ENCODE peak calls at places on chromosomes 3 and 15, in six cellular contexts. Z, B, S, D, I and F are unnamed samples. For H3K27me3, the result is how much of the 10 kb centered on the place peaks cover.

GRCh38 chr3:133412511-133413165 is 12.8 kb downstream of the BFSP2 start:
- DNase-seq in Z (no peak), B (no peak), S (no peak), D (no peak), I (no peak), F (no peak)

GRCh38 chr3:197204729-197205128 is 93.7 kb downstream of the DLG1 start:
- DNase-seq in Z (no peak), B (no peak), S (no peak), D (no peak), I (no peak), F (no peak)

GRCh38 chr3:122795674-122795969 is 753 bp downstream of the SLC49A4 start:
- DNase-seq in Z (no peak), B (no peak), S (no peak), D (no peak), I (no peak), F (no peak)

GRCh38 chr3:97957617-97958311 is 14.5 kb downstream of the RIOX2 start:
- DNase-seq in Z (no peak), B (no peak), S (no peak), D (no peak), I (no peak), F (no peak)

GRCh38 chr3:194640829-194641228 is 7.6 kb upstream of the TMEM44 start:
- DNase-seq in Z (no peak), B (no peak), S (peak), D (peak), I (no peak), F (no peak)

GRCh38 chr3:158770254-158771017 is 31.4 kb upstream of the MFSD1 start:
- DNase-seq in Z (no peak), B (no peak), S (no peak), D (no peak), I (no peak), F (no peak)

GRCh38 chr15:40894689-40895308 is 549 bp downstream of the VPS18 start:
- DNase-seq in Z (no peak), B (peak), S (peak), D (peak), I (peak), F (no peak)

GRCh38 chr3:64331605-64332004 is 106.3 kb upstream of the PRICKLE2 start:
- DNase-seq in Z (no peak), B (no peak), S (no peak), D (no peak), I (no peak), F (no peak)

GRCh38 chr3:30904986-30905385 is 10.5 kb upstream of the GADL1 start:
- DNase-seq in Z (no peak), B (no peak), S (no peak), D (no peak), I (no peak), F (no peak)

GRCh38 chr3:100869787-100870186 is 123.4 kb downstream of the ABI3BP start:
- DNase-seq in Z (no peak), B (no peak), S (no peak), D (no peak), I (no peak), F (peak)

GRCh38 chr3:52240059-52240885 is 1.3 kb upstream of the TWF2 start:
- DNase-seq in Z (peak), B (peak), S (peak), D (peak), I (peak), F (peak)

GRCh38 chr15:60012695-60013094 is 8.6 kb downstream of the FOXB1 start:
- DNase-seq in Z (no peak), B (no peak), S (no peak), D (no peak), I (no peak), F (no peak)

GRCh38 chr15:52217186-52217585 is 26.0 kb upstream of the GNB5 start:
- DNase-seq in Z (no peak), B (no peak), S (no peak), D (no peak), I (no peak), F (no peak)

GRCh38 chr3:5479229-5479799 is 291.8 kb downstream of the EDEM1 start:
- DNase-seq in Z (no peak), B (no peak), S (no peak), D (no peak), I (no peak), F (no peak)

GRCh38 chr3:40524222-40524570 is 564 bp upstream of the ZNF621 start:
- DNase-seq in Z (no peak), B (no peak), S (no peak), D (no peak), I (no peak), F (no peak)

GRCh38 chr15:40003491-40003916 is 35.5 kb downstream of the SRP14 start:
- DNase-seq in Z (no peak), B (no peak), S (no peak), D (no peak), I (no peak), F (no peak)

GRCh38 chr3:83632526-83632925 is 1326.3 kb upstream of the CADM2 start:
- DNase-seq in Z (no peak), B (no peak), S (no peak), D (no peak), I (no peak), F (no peak)

GRCh38 chr15:77739591-77740378 is 107.1 kb upstream of the LINGO1 start:
- DNase-seq in Z (no peak), B (no peak), S (no peak), D (no peak), I (no peak), F (no peak)

GRCh38 chr3:58299839-58300516 is 6.1 kb upstream of the RPP14 start:
- DNase-seq in Z (no peak), B (no peak), S (no peak), D (no peak), I (no peak), F (no peak)

GRCh38 chr3:187518616-187519015 is 150.4 kb downstream of the RTP4 start:
- DNase-seq in Z (no peak), B (no peak), S (no peak), D (no peak), I (no peak), F (no peak)

GRCh38 chr3:165491487-165491886 is 295.3 kb upstream of the SLITRK3 start:
- DNase-seq in Z (no peak), B (no peak), S (no peak), D (no peak), I (no peak), F (no peak)

GRCh38 chr15:84034831-84035753 is 200.5 kb upstream of the GOLGA6L4 start:
- DNase-seq in Z (no peak), B (no peak), S (no peak), D (peak), I (no peak), F (no peak)

GRCh38 chr15:73317651-73318462 is 50.9 kb downstream of the HCN4 start:
- DNase-seq in Z (no peak), B (no peak), S (no peak), D (no peak), I (no peak), F (no peak)

GRCh38 chr3:125058529-125058928 is 2.7 kb upstream of the HEG1 start:
- DNase-seq in Z (no peak), B (no peak), S (no peak), D (no peak), I (no peak), F (no peak)

GRCh38 chr3:125055165-125055912 is 458 bp downstream of the HEG1 start:
- DNase-seq in Z (peak), B (peak), S (peak), D (no peak), I (no peak), F (no peak)

GRCh38 chr3:125058959-125059358 is 3.2 kb upstream of the HEG1 start:
- DNase-seq in Z (no peak), B (no peak), S (no peak), D (no peak), I (no peak), F (no peak)

GRCh38 chr3:125055913-125056705 is at the start of gene HEG1:
- DNase-seq in Z (peak), B (peak), S (peak), D (no peak), I (peak), F (peak)

DNA sequence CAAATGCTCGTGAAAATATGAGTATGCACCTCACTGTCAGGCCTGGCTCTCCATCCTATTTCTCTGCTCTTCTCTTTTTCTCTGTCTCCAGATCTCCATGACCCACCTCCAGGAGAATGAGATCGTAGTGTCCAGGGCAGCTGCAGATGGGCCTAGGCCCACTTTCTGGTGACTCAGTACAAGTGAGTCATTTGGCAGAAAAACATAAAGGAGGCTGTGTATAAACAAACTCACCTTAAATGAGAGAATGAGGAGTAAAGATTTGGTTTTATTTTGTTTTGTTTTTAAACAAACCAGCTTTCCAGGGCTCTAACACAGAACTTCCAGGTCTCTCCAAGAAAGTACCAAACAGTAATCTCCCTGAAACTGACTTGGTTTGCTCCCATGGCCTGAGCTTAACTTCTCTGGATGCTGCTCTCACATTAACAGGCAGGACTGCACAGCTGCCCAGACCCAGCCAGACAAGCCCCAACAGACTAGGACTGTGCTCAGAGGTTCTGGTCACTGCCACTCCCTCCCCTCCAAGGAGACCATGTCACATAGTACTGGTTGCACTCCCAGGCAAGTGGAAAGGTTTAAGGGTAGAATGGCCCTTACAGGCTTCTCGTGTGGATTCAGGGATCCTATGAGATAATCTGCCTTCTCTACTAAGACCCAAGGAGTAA is 1.5 kb upstream of the HEG1 start:
- DNase-seq in Z (no peak), B (no peak), S (no peak), D (no peak), I (no peak), F (no peak)
- H3K4me3 ChIP-seq in Z (no peak), B (no peak), S (no peak), D (no peak), I (no peak), F (no peak)

GRCh38 chr3:27716309-27716708 is 5.8 kb downstream of the EOMES start:
- DNase-seq in Z (no peak), B (no peak), S (no peak), D (no peak), I (no peak), F (no peak)
- H3K27me3 ChIP-seq in Z (half or more), B (under half), S (under half), D (under half), I (half or more), F (half or more)

GRCh38 chr3:152205097-152205593 is 63.6 kb upstream of the MBNL1 start:
- DNase-seq in Z (no peak), B (no peak), S (no peak), D (no peak), I (no peak), F (no peak)
- H3K27ac ChIP-seq in Z (peak), B (no peak), S (peak), D (no peak), I (peak), F (no peak)

GRCh38 chr15:81323559-81323943 is 390 bp downstream of the STARD5 start:
- DNase-seq in Z (no peak), B (no peak), S (no peak), D (no peak), I (no peak), F (no peak)
- H3K4me3 ChIP-seq in Z (peak), B (peak), S (peak), D (peak), I (peak), F (peak)

GRCh38 chr15:70023064-70023768 is 74.5 kb downstream of the TLE3 start:
- DNase-seq in Z (no peak), B (no peak), S (peak), D (peak), I (no peak), F (no peak)
- H3K27me3 ChIP-seq in Z (half or more), B (under half), S (under half), D (under half), I (under half), F (under half)

DNA sequence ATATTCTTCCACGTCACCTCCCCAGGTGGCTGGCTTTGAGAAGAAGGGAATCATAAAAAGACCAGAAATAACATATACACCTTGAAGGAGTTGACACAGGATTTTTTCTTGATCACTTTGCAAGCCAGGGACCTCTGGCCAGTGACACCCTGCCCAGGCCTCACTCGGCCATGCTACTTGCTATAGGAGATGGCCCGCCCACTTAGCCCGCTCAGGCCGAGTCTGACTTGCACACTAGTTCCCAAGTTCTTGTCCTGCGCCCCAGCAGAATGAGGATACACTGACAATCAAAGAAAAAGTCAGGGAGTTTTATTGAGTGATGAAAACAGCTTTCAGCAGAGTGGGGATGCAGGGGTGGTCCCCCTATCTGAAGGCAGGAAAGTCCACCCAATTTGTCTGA is 1046.1 kb upstream of the CFAP20DC start:
- DNase-seq in Z (no peak), B (no peak), S (no peak), D (no peak), I (no peak), F (no peak)
- H3K27ac ChIP-seq in Z (no peak), B (no peak), S (no peak), D (no peak), I (no peak), F (no peak)